ENCODE peak calls at places on chromosome 6, in eight cellular contexts. V is osteoblast, G is H1, F is GM23248, O is substantia nigra, W is fibroblast of lung, U is right atrium auricular region, C is iPS DF 6.9. D is an unnamed sample.

GRCh38 chr6:128319946-128320345 is 200.5 kb downstream of the PTPRK start:
- DNase-seq in O (no peak), C (no peak), U (no peak), W (no peak), F (no peak), V (no peak), G (no peak), D (no peak)

GRCh38 chr6:163095401-163095800 is 319.1 kb upstream of the QKI start:
- DNase-seq in C (no peak), O (no peak), W (no peak), F (no peak), U (no peak), G (no peak), V (no peak), D (no peak)

GRCh38 chr6:75735491-75736186 is 13.4 kb upstream of the MYO6 start:
- DNase-seq in C (no peak), F (peak), O (no peak), U (no peak), W (peak), V (peak), G (no peak), D (no peak)

GRCh38 chr6:85923013-85923430 is 280.3 kb upstream of the SYNCRIP start:
- DNase-seq in O (no peak), F (peak), U (no peak), V (peak), C (peak), G (peak), W (peak), D (peak)

GRCh38 chr6:42390228-42390934 is 61.3 kb downstream of the TRERF1 start:
- DNase-seq in G (no peak), U (no peak), V (no peak), F (no peak), W (no peak), C (no peak), O (no peak), D (no peak)

GRCh38 chr6:161351855-161352254 is 78.0 kb upstream of the AGPAT4 start:
- DNase-seq in V (no peak), U (no peak), G (no peak), O (no peak), W (no peak), F (no peak), C (no peak), D (no peak)

GRCh38 chr6:151690768-151691562 is 116.5 kb upstream of the ESR1 start:
- DNase-seq in O (no peak), U (no peak), W (peak), V (peak), G (no peak), C (no peak), F (peak), D (no peak)

GRCh38 chr6:157981395-157982296 is at the start of gene SYNJ2:
- DNase-seq in U (no peak), V (peak), O (no peak), F (peak), C (peak), G (peak), W (peak), D (no peak)

GRCh38 chr6:98094696-98095095 is 739.7 kb upstream of the POU3F2 start:
- DNase-seq in G (no peak), F (peak), U (no peak), W (peak), V (peak), C (no peak), O (no peak), D (no peak)

GRCh38 chr6:100617633-100618348 is 153.1 kb upstream of the SIM1 start:
- DNase-seq in W (no peak), F (peak), U (no peak), C (no peak), V (no peak), O (no peak), G (no peak), D (peak)

GRCh38 chr6:43076928-43077809 is 1.1 kb downstream of the PTK7 start:
- DNase-seq in C (no peak), F (peak), G (no peak), O (no peak), W (peak), U (no peak), V (peak), D (no peak)

GRCh38 chr6:130593948-130594347 is 228.1 kb downstream of the TMEM200A start:
- DNase-seq in U (no peak), W (no peak), V (no peak), C (no peak), F (no peak), O (no peak), G (no peak), D (no peak)

GRCh38 chr6:6405031-6405430 is 84.6 kb upstream of the F13A1 start:
- DNase-seq in W (no peak), G (no peak), C (no peak), V (no peak), F (no peak), U (no peak), O (no peak), D (no peak)

GRCh38 chr6:3355358-3356055 is 96.8 kb downstream of the PSMG4 start:
- DNase-seq in U (no peak), G (no peak), W (no peak), V (no peak), F (peak), C (no peak), O (no peak), D (no peak)

GRCh38 chr6:41768545-41769308 is 11.0 kb downstream of the FRS3 start:
- DNase-seq in U (no peak), W (no peak), O (no peak), G (no peak), F (no peak), C (no peak), V (peak), D (no peak)

GRCh38 chr6:155939253-155939652 is 483.6 kb upstream of the NOX3 start:
- DNase-seq in O (no peak), U (no peak), V (no peak), C (no peak), G (no peak), W (no peak), F (no peak), D (no peak)

GRCh38 chr6:3489032-3489757 is 32.3 kb upstream of the SLC22A23 start:
- DNase-seq in W (peak), U (no peak), C (no peak), F (peak), O (no peak), G (no peak), V (no peak), D (no peak)

GRCh38 chr6:106820412-106820852 is 154.1 kb downstream of the CD24 start:
- DNase-seq in O (no peak), U (no peak), W (peak), F (peak), V (peak), G (no peak), C (no peak), D (no peak)

GRCh38 chr6:170085475-170086401 is 205.1 kb downstream of the DLL1 start:
- DNase-seq in F (no peak), G (no peak), O (no peak), V (peak), W (no peak), U (peak), C (no peak), D (no peak)

GRCh38 chr6:3022765-3023662 is 23.3 kb downstream of the NQO2 start:
- DNase-seq in G (no peak), W (no peak), C (no peak), F (peak), U (no peak), V (peak), O (no peak), D (no peak)

GRCh38 chr6:145074805-145075204 is 660.5 kb downstream of the EPM2A start:
- DNase-seq in V (no peak), W (no peak), F (no peak), U (no peak), G (no peak), O (no peak), C (no peak), D (no peak)

GRCh38 chr6:139308936-139309603 is 17.3 kb upstream of the TXLNB start:
- DNase-seq in W (peak), U (no peak), O (no peak), G (no peak), C (no peak), V (peak), F (peak), D (no peak)

GRCh38 chr6:40817369-40817768 is 221.7 kb downstream of the UNC5CL start:
- DNase-seq in F (no peak), W (no peak), U (no peak), V (no peak), G (no peak), C (no peak), O (no peak), D (no peak)

GRCh38 chr6:134416501-134417154 is 98.7 kb upstream of the SGK1 start:
- DNase-seq in W (peak), G (no peak), F (peak), V (peak), U (no peak), C (no peak), O (no peak), D (no peak)

GRCh38 chr6:122853259-122853995 is 64.4 kb downstream of the SMPDL3A start:
- DNase-seq in F (no peak), C (no peak), V (no peak), W (no peak), G (no peak), O (no peak), U (no peak), D (no peak)

GRCh38 chr6:136114661-136115060 is 135.4 kb downstream of the MTFR2 start:
- DNase-seq in F (no peak), W (no peak), C (no peak), G (no peak), V (no peak), O (no peak), U (no peak), D (no peak)

GRCh38 chr6:41560440-41561192 is 14.4 kb downstream of the FOXP4 start:
- DNase-seq in W (peak), O (no peak), F (peak), G (no peak), C (no peak), V (peak), U (no peak), D (no peak)

GRCh38 chr6:13548500-13549210 is 25.7 kb upstream of the SIRT5 start:
- DNase-seq in G (no peak), C (no peak), W (no peak), F (no peak), O (no peak), V (no peak), U (no peak), D (no peak)

GRCh38 chr6:47169785-47170685 is 127.9 kb upstream of the ADGRF1 start:
- DNase-seq in G (no peak), V (peak), W (peak), U (no peak), O (no peak), F (peak), C (no peak), D (peak)

GRCh38 chr6:148307400-148307799 is 35.2 kb upstream of the SASH1 start:
- DNase-seq in F (peak), C (no peak), O (no peak), U (no peak), V (no peak), G (no peak), W (peak), D (peak)

GRCh38 chr6:133241901-133242760 is 974 bp downstream of the EYA4 start:
- DNase-seq in G (no peak), O (no peak), C (no peak), V (peak), W (peak), F (peak), U (no peak), D (no peak)

GRCh38 chr6:5484692-5485091 is 223.4 kb downstream of the FARS2 start:
- DNase-seq in C (no peak), O (no peak), W (no peak), F (no peak), U (no peak), V (no peak), G (no peak), D (no peak)

GRCh38 chr6:138817799-138818198 is 21.9 kb downstream of the ECT2L start:
- DNase-seq in C (no peak), U (no peak), V (no peak), W (peak), O (no peak), F (peak), G (peak), D (peak)

DNA sequence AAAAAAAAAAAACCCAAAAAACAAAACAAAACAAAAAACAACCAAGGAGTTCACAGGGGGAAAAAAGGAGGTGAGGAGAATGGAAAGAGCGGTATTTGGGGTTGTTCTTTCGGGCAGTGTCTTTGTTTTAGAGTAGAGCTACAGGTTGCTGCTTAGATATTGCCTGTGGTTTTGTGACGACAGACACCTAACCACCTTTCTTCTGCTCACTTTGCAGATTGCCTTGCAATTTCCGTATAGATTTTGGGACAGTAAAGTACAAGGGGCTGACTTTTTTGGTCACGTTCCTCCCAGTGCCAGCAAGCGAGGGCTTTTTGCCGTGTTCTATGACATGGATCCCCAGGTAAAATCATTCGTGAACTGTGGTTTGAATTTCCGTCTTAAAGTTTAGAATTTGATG is 50.9 kb downstream of the DEK start:
- DNase-seq in O (no peak), U (no peak), G (no peak), V (no peak), F (no peak), W (no peak), C (no peak), D (no peak)
- H3K27ac ChIP-seq in O (no peak), U (no peak), G (no peak), V (no peak), F (no peak), W (no peak), C (no peak), D (no peak)

GRCh38 chr6:49556429-49556837 is 6.0 kb downstream of the C6orf141 start:
- DNase-seq in U (no peak), F (peak), G (no peak), W (peak), C (no peak), V (peak), O (no peak), D (peak)
- H3K27ac ChIP-seq in U (no peak), F (no peak), G (no peak), W (no peak), C (no peak), V (no peak), O (no peak), D (peak)

DNA sequence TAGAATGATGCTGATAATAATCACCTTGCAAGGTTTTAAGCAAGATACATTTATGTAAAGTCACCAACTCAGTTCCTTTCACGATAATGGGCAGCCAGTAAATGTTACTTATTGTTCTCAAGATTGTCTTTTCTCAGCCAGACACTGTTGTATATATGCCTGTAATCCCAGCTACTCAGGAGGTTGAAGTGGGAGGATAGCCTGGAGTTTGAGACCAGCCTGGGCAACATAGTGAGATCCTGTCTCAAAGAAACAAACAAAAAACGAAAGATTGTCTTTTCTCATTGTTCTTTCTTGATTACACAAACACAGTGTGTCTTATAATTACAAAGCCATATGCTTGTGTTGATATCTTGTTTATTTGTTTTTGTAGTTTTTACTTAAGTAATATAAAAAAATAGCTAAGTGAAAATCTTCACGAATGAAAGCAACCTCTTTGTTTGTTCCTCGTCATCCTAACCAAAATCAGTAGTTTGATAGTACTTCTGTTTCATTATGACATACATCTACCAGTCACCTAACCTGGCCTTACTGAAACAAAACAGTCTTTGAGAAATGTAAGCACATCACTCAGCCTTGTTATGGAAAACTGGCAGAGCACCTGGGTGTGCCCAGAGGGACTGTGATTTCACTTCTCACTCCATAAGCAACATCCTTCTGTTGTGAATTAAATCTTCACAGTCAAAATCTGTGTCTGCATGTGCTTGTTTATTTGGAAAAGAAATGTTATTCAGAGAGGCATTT is 436.2 kb upstream of the SOX4 start:
- DNase-seq in G (no peak), U (no peak), W (no peak), F (no peak), V (no peak), C (no peak), O (no peak), D (no peak)
- H3K27ac ChIP-seq in G (no peak), U (no peak), W (no peak), F (no peak), V (no peak), C (no peak), O (no peak), D (no peak)

GRCh38 chr6:105402090-105402980 is 547 bp downstream of the PREP start:
- DNase-seq in U (no peak), C (no peak), O (no peak), W (peak), F (peak), G (no peak), V (peak), D (no peak)
- H3K27ac ChIP-seq in U (peak), C (no peak), O (peak), W (peak), F (peak), G (peak), V (no peak), D (peak)

DNA sequence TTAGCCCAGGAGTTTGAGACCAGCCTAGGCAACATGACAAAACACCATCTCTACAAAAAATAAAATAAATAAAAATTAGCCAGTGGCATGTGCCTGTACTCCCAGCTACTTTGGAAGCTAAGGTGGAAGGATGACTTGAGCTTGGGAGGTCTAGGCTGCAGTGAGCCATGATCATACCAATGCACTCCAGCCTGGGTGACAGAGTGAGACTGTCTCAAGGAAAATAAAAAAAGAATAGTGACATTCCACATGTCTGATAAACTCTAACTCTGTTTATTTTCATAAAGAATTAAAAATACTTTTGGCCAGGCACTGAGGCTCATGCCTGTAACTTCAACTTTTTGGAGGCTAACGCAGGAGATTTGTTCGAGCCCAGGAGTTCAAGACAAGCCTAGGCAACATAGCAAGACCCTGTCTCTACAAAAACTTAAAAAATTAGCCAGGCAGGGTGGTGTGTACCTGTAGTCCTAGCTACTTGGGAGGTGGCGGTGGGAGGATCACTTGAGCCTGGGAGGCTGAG is 115.1 kb downstream of the GJA1 start:
- DNase-seq in G (no peak), C (no peak), F (no peak), U (no peak), V (no peak), O (no peak), W (no peak), D (no peak)
- H3K27ac ChIP-seq in G (no peak), C (no peak), F (peak), U (no peak), V (peak), O (no peak), W (no peak), D (peak)

DNA sequence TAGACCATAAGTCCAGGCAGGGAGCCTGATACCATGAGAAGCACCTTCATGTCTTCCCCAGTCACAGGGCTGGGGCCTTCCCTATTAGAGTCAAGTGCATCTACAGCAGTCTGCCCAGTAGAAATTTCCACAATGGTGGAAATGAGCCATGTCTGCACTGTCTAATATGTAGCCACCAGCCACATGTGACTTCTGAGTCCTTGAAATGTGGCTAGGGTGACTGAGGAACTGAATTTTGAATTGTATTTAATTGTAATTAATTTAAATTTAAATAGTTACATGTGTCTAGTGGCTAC is 300.2 kb downstream of the CLIC5 start:
- DNase-seq in F (no peak), W (no peak), V (peak), U (no peak), C (no peak), O (no peak), G (no peak), D (no peak)
- H3K27ac ChIP-seq in F (no peak), W (no peak), V (no peak), U (no peak), C (no peak), O (no peak), G (no peak), D (no peak)

DNA sequence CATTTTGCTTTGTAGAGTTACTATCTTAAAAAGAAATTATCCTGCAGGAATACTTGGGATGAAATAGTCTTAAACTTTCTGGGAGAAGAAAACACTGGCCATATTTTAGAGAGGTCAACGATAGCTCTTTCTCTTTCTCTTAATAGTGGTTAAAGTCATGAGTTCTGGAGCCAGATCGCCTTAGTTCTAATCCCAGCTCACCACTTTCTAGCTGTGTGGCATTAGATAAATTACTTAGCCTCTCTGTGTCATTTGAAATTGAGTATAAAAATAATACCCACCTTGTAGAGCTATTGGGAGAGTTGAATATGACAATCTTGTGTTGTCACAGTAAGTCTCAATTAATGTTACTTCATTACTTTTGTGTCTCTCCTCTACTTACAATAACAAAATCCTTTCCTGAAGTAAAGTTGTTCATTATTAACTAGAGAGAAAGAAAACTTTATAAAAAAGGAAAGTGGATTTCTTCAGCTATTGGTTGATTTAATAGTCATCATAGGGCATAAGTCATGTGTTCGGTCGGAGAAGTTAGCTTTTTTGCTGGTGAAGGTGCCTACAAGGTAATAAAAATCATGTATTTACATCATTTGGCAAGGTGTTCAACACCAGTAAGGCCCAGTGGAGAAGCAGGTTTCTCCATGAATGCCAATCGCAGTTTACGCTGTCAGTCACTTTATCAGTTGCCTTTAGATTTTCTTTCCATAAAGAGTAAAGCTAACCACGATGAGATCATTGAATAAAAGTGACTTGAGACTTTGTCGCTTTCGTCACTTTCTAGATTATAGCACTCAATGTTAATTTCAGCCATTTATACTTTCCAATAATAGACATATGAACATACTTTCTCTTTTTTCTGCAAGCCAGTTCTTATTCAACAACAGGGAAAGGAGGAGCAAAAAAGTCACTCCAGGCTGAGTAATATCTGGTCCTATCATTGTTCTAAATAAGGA is 2.0 kb downstream of the NEDD9 start:
- DNase-seq in O (no peak), W (peak), C (no peak), G (no peak), U (no peak), V (no peak), F (peak), D (no peak)
- H3K27ac ChIP-seq in O (no peak), W (peak), C (no peak), G (no peak), U (peak), V (peak), F (peak), D (peak)

GRCh38 chr6:52059821-52060220 is 27.6 kb downstream of the PKHD1 start:
- DNase-seq in C (no peak), U (no peak), F (no peak), W (no peak), G (no peak), O (no peak), V (no peak), D (no peak)
- H3K27ac ChIP-seq in C (no peak), U (no peak), F (no peak), W (no peak), G (no peak), O (no peak), V (no peak), D (no peak)

GRCh38 chr6:30259140-30260035 is 46.2 kb upstream of the TRIM26 start:
- DNase-seq in G (peak), O (peak), U (peak), W (peak), F (peak), C (peak), V (peak), D (peak)
- H3K27ac ChIP-seq in G (no peak), O (peak), U (peak), W (peak), F (peak), C (no peak), V (peak), D (no peak)

D was measured in epithelial cell of prostate.